ENCODE peak calls at places on chromosomes 16 and 17, in eight cellular contexts. B, K, X, I, Y, E, J and O are unnamed samples.

GRCh38 chr17:28247671-28248556 is 71.1 kb upstream of the TMEM97 start:
- DNase-seq in K (no peak), E (no peak), J (no peak), Y (no peak), X (peak), I (no peak), B (no peak), O (no peak)

GRCh38 chr16:47732806-47733150 is 271.6 kb downstream of the PHKB start:
- DNase-seq in E (no peak), K (peak), X (peak), B (no peak), I (peak), Y (peak), J (no peak), O (no peak)

GRCh38 chr16:58377932-58378331 is 14.3 kb upstream of the GINS3 start:
- DNase-seq in E (no peak), B (no peak), I (no peak), J (no peak), Y (peak), K (no peak), X (no peak), O (no peak)

GRCh38 chr16:5490499-5490898 is 392.9 kb upstream of the EEF2KMT start:
- DNase-seq in E (peak), B (no peak), K (no peak), I (peak), Y (no peak), X (peak), J (no peak), O (no peak)

GRCh38 chr16:10979717-10980601 is 35.6 kb downstream of the CLEC16A start:
- DNase-seq in Y (peak), I (no peak), E (no peak), B (peak), X (peak), J (no peak), K (peak), O (no peak)

GRCh38 chr16:79639576-79640311 is 39.2 kb upstream of the MAF start:
- DNase-seq in E (no peak), K (peak), Y (no peak), J (no peak), B (no peak), I (peak), X (no peak), O (no peak)

GRCh38 chr17:29581583-29582253 is 7.7 kb downstream of the GIT1 start:
- DNase-seq in I (no peak), Y (no peak), K (peak), X (no peak), E (no peak), B (no peak), J (no peak), O (no peak)

GRCh38 chr16:88468289-88469129 is 15.4 kb downstream of the ZFPM1 start:
- DNase-seq in E (peak), K (peak), X (peak), B (no peak), I (peak), Y (peak), J (no peak), O (no peak)

GRCh38 chr16:21524068-21524751 is 75.2 kb upstream of the METTL9 start:
- DNase-seq in K (no peak), X (no peak), Y (no peak), J (no peak), I (no peak), E (no peak), B (no peak), O (no peak)

GRCh38 chr17:45755050-45755449 is 29.1 kb upstream of the CRHR1 start:
- DNase-seq in K (no peak), I (no peak), B (no peak), X (no peak), J (no peak), Y (no peak), E (no peak), O (no peak)

GRCh38 chr17:43171761-43172487 is 910 bp downstream of the NBR1 start:
- DNase-seq in B (peak), Y (peak), I (peak), K (peak), J (peak), E (peak), X (peak), O (peak)

GRCh38 chr17:59846391-59847165 is 46.2 kb downstream of the TUBD1 start:
- DNase-seq in K (peak), J (peak), X (peak), Y (peak), B (no peak), I (peak), E (peak), O (no peak)

GRCh38 chr17:65750678-65751077 is 189.2 kb upstream of the AXIN2 start:
- DNase-seq in B (peak), J (no peak), X (no peak), K (peak), I (peak), Y (peak), E (peak), O (peak)

GRCh38 chr17:82841921-82842596 is 2.2 kb upstream of the ZNF750 start:
- DNase-seq in E (no peak), B (no peak), K (no peak), J (no peak), X (no peak), I (no peak), Y (no peak), O (no peak)

GRCh38 chr17:76427457-76428231 is 25.3 kb downstream of the UBE2O start:
- DNase-seq in X (no peak), B (no peak), J (no peak), Y (peak), I (no peak), E (peak), K (no peak), O (no peak)

GRCh38 chr17:82799591-82799990 is 40.2 kb downstream of the ZNF750 start:
- DNase-seq in X (no peak), Y (no peak), J (no peak), E (no peak), K (no peak), B (no peak), I (no peak), O (no peak)

GRCh38 chr17:4789951-4790704 is 1.4 kb downstream of the GLTPD2 start:
- DNase-seq in Y (peak), E (peak), X (peak), J (peak), B (peak), K (peak), I (peak), O (peak)
- TF ChIP-seq CTCF in Y (peak), E (peak), X (peak), J (no peak), B (peak), K (peak), I (peak), O (peak)

GRCh38 chr16:85234310-85235235 is 122.3 kb upstream of the CIBAR2 start:
- DNase-seq in J (no peak), B (no peak), X (peak), I (no peak), Y (peak), K (peak), E (no peak), O (no peak)
- TF ChIP-seq CTCF in J (no peak), B (peak), X (no peak), I (no peak), Y (peak), K (no peak), E (no peak), O (no peak)

GRCh38 chr16:67943619-67944503 is at the start of gene LCAT:
- DNase-seq in B (no peak), E (no peak), Y (peak), J (no peak), K (no peak), X (no peak), I (no peak), O (no peak)
- TF ChIP-seq CTCF in B (no peak), E (peak), Y (no peak), J (no peak), K (no peak), X (peak), I (no peak), O (no peak)

GRCh38 chr16:49000594-49000993 is 281.0 kb downstream of the CBLN1 start:
- DNase-seq in K (peak), J (no peak), B (no peak), E (peak), Y (no peak), I (peak), X (peak), O (no peak)
- TF ChIP-seq CTCF in K (peak), J (no peak), B (peak), E (peak), Y (peak), I (peak), X (peak), O (no peak)